ENCODE peak calls at places on chromosomes 6 and 20, in six cellular contexts. C is PC-3, M is GM23248, X is SK-N-SH, J is MM.1S, D is HCT116. F is an unnamed sample.

GRCh38 chr6:112237644-112238043 is 16.7 kb downstream of the LAMA4 start:
- DNase-seq in J (no peak), C (peak; percentile 84), M (peak; percentile 94), X (no peak), D (no peak), F (no peak)

GRCh38 chr6:11354019-11354418 is 121.6 kb upstream of the NEDD9 start:
- DNase-seq in D (no peak), C (no peak), M (peak; percentile 47), X (no peak), J (no peak), F (no peak)

GRCh38 chr6:3220366-3220765 is 7.1 kb downstream of the TUBB2B start:
- DNase-seq in J (no peak), X (no peak), C (no peak), M (no peak), D (no peak), F (no peak)

GRCh38 chr6:44304282-44305199 is 8.6 kb downstream of the AARS2 start:
- DNase-seq in C (peak; percentile 35), J (peak; percentile 20), M (peak; percentile 57), D (peak; percentile 10), X (peak; percentile 84), F (peak; percentile 71)

GRCh38 chr6:14354919-14355572 is 237.5 kb downstream of the CD83 start:
- DNase-seq in C (peak; percentile 92), X (no peak), J (no peak), D (no peak), M (peak; percentile 90), F (no peak)

GRCh38 chr6:146990284-146990683 is 213.9 kb upstream of the STXBP5 start:
- DNase-seq in J (no peak), C (no peak), X (no peak), D (no peak), M (peak; percentile 54), F (no peak)

GRCh38 chr20:38250607-38251006 is 9.9 kb downstream of the KIAA1755 start:
- DNase-seq in J (no peak), X (no peak), D (no peak), M (no peak), C (no peak), F (no peak)

GRCh38 chr6:116847234-116847633 is 18.4 kb upstream of the GPRC6A start:
- DNase-seq in J (peak; percentile 40), C (peak; percentile 60), D (peak; percentile 35), M (peak; percentile 64), X (peak; percentile 23), F (no peak)

GRCh38 chr6:52087498-52087999 is at the start of gene PKHD1:
- DNase-seq in C (peak; percentile 79), D (peak; percentile 34), J (no peak), M (peak; percentile 27), X (peak; percentile 24), F (peak; percentile 27)

GRCh38 chr20:45105317-45105716 is 4.4 kb upstream of the KCNS1 start:
- DNase-seq in J (peak; percentile 5), M (no peak), D (no peak), X (no peak), C (peak; percentile 19), F (no peak)

GRCh38 chr6:74574794-74575193 is 631.1 kb downstream of the COL12A1 start:
- DNase-seq in C (peak; percentile 39), J (peak; percentile 18), X (peak; percentile 13), D (peak; percentile 24), M (peak; percentile 60), F (peak; percentile 46)

GRCh38 chr6:43283514-43283901 is 14.6 kb upstream of the SLC22A7 start:
- DNase-seq in J (no peak), D (no peak), X (no peak), C (no peak), M (no peak), F (no peak)

GRCh38 chr6:158686791-158687381 is 37.0 kb downstream of the SYTL3 start:
- DNase-seq in D (no peak), C (no peak), M (no peak), J (no peak), X (no peak), F (no peak)

GRCh38 chr20:48686238-48687096 is 141.3 kb downstream of the PREX1 start:
- DNase-seq in D (no peak), J (no peak), M (peak; percentile 64), X (peak; percentile 53), C (peak; percentile 24), F (peak; percentile 42)

GRCh38 chr6:78132681-78133410 is 480.0 kb downstream of the MEI4 start:
- DNase-seq in X (no peak), C (no peak), D (no peak), J (no peak), M (no peak), F (no peak)

GRCh38 chr6:153001767-153002612 is 519 bp downstream of the MTRF1L start:
- DNase-seq in M (peak; percentile 50), C (no peak), X (peak; percentile 36), J (no peak), D (no peak), F (peak; percentile 42)

GRCh38 chr6:31794294-31794865 is 1.2 kb downstream of the VARS1 start:
- DNase-seq in D (no peak), M (peak; percentile 74), X (no peak), J (peak; percentile 30), C (peak; percentile 35), F (peak; percentile 70)

GRCh38 chr6:18307006-18307405 is 42.7 kb upstream of the DEK start:
- DNase-seq in D (no peak), M (peak; percentile 64), X (no peak), J (no peak), C (no peak), F (no peak)

GRCh38 chr6:153862139-153862538 is 176.9 kb upstream of the OPRM1 start:
- DNase-seq in J (no peak), X (no peak), C (no peak), D (no peak), M (no peak), F (no peak)

GRCh38 chr20:13012886-13013285 is 4.1 kb downstream of the SPTLC3 start:
- DNase-seq in J (no peak), D (no peak), X (no peak), M (no peak), C (no peak), F (peak; percentile 69)

GRCh38 chr20:13006825-13007224 is 1.9 kb upstream of the SPTLC3 start:
- DNase-seq in J (no peak), X (no peak), M (peak; percentile 71), C (peak; percentile 95), D (no peak), F (no peak)

GRCh38 chr20:13007596-13007995 is 1.2 kb upstream of the SPTLC3 start:
- DNase-seq in X (no peak), C (no peak), D (no peak), M (no peak), J (no peak), F (no peak)

GRCh38 chr20:13009682-13010406 is 1.1 kb downstream of the SPTLC3 start:
- DNase-seq in J (peak; percentile 80), M (peak; percentile 94), D (no peak), C (peak; percentile 86), X (no peak), F (no peak)

GRCh38 chr20:13008761-13009681 is at the start of gene SPTLC3:
- DNase-seq in J (no peak), M (peak; percentile 53), X (no peak), D (no peak), C (peak; percentile 81), F (peak; percentile 46)
- H3K27ac ChIP-seq in J (peak within 1 kb of the TSS; percentile 83), M (peak within 1 kb of the TSS; percentile 45), X (no peak within 1 kb of the TSS), D (no peak within 1 kb of the TSS), C (peak within 1 kb of the TSS; percentile 78), F (no peak within 1 kb of the TSS)

DNA sequence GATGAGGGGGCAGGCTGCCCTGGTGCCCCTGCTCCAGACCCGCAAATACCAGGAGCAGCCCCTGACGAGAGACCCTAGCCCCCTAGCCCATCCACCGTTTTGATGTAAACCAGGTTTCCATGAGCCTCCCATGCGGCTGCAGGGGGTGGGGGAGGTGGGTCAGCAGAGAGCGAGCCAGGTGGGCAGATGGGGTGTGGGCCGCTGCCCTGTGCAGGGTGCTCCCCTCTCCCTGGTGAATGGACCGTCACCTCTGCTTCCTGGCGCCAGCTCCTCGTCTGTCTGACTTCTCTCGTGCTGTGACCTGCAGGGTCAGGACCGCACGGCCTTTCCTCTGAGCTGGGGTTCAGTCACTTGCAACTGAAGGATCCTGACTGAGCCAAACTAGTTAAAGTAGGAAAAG is 15.7 kb upstream of the BHLHE23 start:
- DNase-seq in C (no peak), M (no peak), X (no peak), J (no peak), D (no peak), F (no peak)
- TF ChIP-seq EZH2phosphoT487 in C (no peak), M (no peak), X (no peak), J (no peak), D (no peak), F (no peak)

GRCh38 chr20:10448270-10449156 is 13.4 kb downstream of the SLX4IP start:
- DNase-seq in X (no peak), M (peak; percentile 44), D (no peak), C (no peak), J (no peak), F (peak; percentile 35)

GRCh38 chr20:10447028-10447427 is 11.9 kb downstream of the SLX4IP start:
- DNase-seq in C (peak; percentile 86), M (peak; percentile 70), D (peak; percentile 67), X (peak; percentile 55), J (peak; percentile 88), F (no peak)

GRCh38 chr20:10443936-10444335 is 8.8 kb downstream of the SLX4IP start:
- DNase-seq in J (no peak), X (no peak), M (no peak), C (no peak), D (no peak), F (no peak)

GRCh38 chr20:10449270-10449669 is 14.2 kb downstream of the SLX4IP start:
- DNase-seq in M (no peak), C (no peak), X (no peak), J (no peak), D (no peak), F (no peak)

GRCh38 chr20:10445758-10446157 is 10.7 kb downstream of the SLX4IP start:
- DNase-seq in M (no peak), D (no peak), C (no peak), J (no peak), X (no peak), F (no peak)
- H3K9ac ChIP-seq in M (no peak overlapping the region), D (no peak overlapping the region), C (no peak overlapping the region), J (no peak overlapping the region), X (no peak overlapping the region), F (no peak overlapping the region)

GRCh38 chr6:9514146-9514545 is 900.7 kb downstream of the TFAP2A start:
- DNase-seq in M (no peak), D (no peak), J (no peak), X (no peak), C (no peak), F (no peak)

GRCh38 chr6:9520417-9521151 is 894.3 kb downstream of the TFAP2A start:
- DNase-seq in J (no peak), X (no peak), C (peak; percentile 84), M (peak; percentile 87), D (peak; percentile 35), F (no peak)

GRCh38 chr6:9518433-9518832 is 896.4 kb downstream of the TFAP2A start:
- DNase-seq in M (no peak), C (no peak), D (no peak), J (no peak), X (no peak), F (no peak)

GRCh38 chr6:9517806-9518205 is 897.1 kb downstream of the TFAP2A start:
- DNase-seq in X (no peak), C (no peak), M (no peak), J (no peak), D (no peak), F (no peak)

DNA sequence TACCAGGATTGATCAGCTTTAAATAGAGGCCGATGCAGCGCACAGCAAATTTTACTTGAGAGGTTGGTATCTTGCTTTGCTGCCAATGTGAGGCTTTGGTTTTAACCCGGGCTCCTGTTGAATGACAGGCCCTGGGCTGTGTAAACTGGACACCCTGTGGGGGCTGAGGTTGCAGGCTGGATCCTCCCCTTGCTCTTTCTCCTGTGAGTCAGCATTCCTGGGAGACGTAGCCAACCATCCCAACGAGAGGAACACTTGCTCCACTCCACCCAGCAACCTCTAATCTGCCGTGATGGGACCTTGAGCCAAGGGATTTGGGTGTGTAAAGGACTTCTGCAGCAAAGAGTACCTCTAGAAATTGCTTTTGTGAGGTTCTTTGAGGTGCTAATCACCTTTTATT is 898.7 kb downstream of the TFAP2A start:
- DNase-seq in D (peak; percentile 57), J (no peak), M (peak; percentile 82), X (no peak), C (peak; percentile 84), F (peak; percentile 53)
- H3K27ac ChIP-seq in D (no peak overlapping the region), J (no peak overlapping the region), M (no peak overlapping the region), X (peak overlapping the region; percentile 47), C (peak overlapping the region; percentile 30), F (no peak overlapping the region)

F was measured in neural progenitor cell.